ENCODE peak calls at places on chromosomes 13 and 19, in eight cellular contexts. One of them, this sample, is unnamed.

GRCh38 chr13:35744566-35745203 is 268.2 kb upstream of the MAB21L1 start:
- DNase-seq in esophagus muscularis mucosa: peak
- DNase-seq in fibroblast of the conjunctiva: no peak
- DNase-seq in C1 segment of cervical spinal cord: no peak
- DNase-seq in NCI-H1092: no peak
- DNase-seq in sigmoid colon: no peak
- DNase-seq in T-helper 1 cell: no peak
- DNase-seq in islet precursor cell: no peak
- DNase-seq in this sample: no peak

GRCh38 chr19:16764793-16765433 is 45.3 kb downstream of the NWD1 start:
- DNase-seq in C1 segment of cervical spinal cord: no peak
- DNase-seq in NCI-H1092: no peak
- DNase-seq in esophagus muscularis mucosa: no peak
- DNase-seq in sigmoid colon: no peak
- DNase-seq in fibroblast of the conjunctiva: no peak
- DNase-seq in islet precursor cell: no peak
- DNase-seq in T-helper 1 cell: no peak
- DNase-seq in this sample: no peak

GRCh38 chr13:100662470-100663211 is 12.0 kb downstream of the TMTC4 start:
- DNase-seq in T-helper 1 cell: no peak
- DNase-seq in NCI-H1092: no peak
- DNase-seq in sigmoid colon: no peak
- DNase-seq in fibroblast of the conjunctiva: no peak
- DNase-seq in islet precursor cell: no peak
- DNase-seq in C1 segment of cervical spinal cord: no peak
- DNase-seq in esophagus muscularis mucosa: no peak
- DNase-seq in this sample: no peak

GRCh38 chr13:23570099-23570926 is at the start of gene TNFRSF19:
- DNase-seq in C1 segment of cervical spinal cord: no peak
- DNase-seq in NCI-H1092: peak
- DNase-seq in esophagus muscularis mucosa: no peak
- DNase-seq in islet precursor cell: peak
- DNase-seq in sigmoid colon: no peak
- DNase-seq in T-helper 1 cell: no peak
- DNase-seq in fibroblast of the conjunctiva: no peak
- DNase-seq in this sample: peak

GRCh38 chr19:33499671-33500506 is 21.7 kb downstream of the PEPD start:
- DNase-seq in islet precursor cell: no peak
- DNase-seq in T-helper 1 cell: no peak
- DNase-seq in fibroblast of the conjunctiva: no peak
- DNase-seq in sigmoid colon: peak
- DNase-seq in NCI-H1092: no peak
- DNase-seq in C1 segment of cervical spinal cord: no peak
- DNase-seq in esophagus muscularis mucosa: no peak
- DNase-seq in this sample: no peak

GRCh38 chr13:107271226-107271625 is 703.3 kb upstream of the ARGLU1 start:
- DNase-seq in C1 segment of cervical spinal cord: no peak
- DNase-seq in fibroblast of the conjunctiva: no peak
- DNase-seq in esophagus muscularis mucosa: no peak
- DNase-seq in islet precursor cell: peak
- DNase-seq in sigmoid colon: no peak
- DNase-seq in T-helper 1 cell: no peak
- DNase-seq in NCI-H1092: peak
- DNase-seq in this sample: peak

GRCh38 chr13:76730220-76730619 is 156.0 kb downstream of the KCTD12 start:
- DNase-seq in fibroblast of the conjunctiva: no peak
- DNase-seq in T-helper 1 cell: no peak
- DNase-seq in NCI-H1092: no peak
- DNase-seq in C1 segment of cervical spinal cord: no peak
- DNase-seq in sigmoid colon: no peak
- DNase-seq in islet precursor cell: no peak
- DNase-seq in esophagus muscularis mucosa: no peak
- DNase-seq in this sample: no peak

GRCh38 chr13:110629735-110630134 is 14.4 kb downstream of the NAXD start:
- DNase-seq in esophagus muscularis mucosa: no peak
- DNase-seq in sigmoid colon: no peak
- DNase-seq in fibroblast of the conjunctiva: no peak
- DNase-seq in C1 segment of cervical spinal cord: no peak
- DNase-seq in islet precursor cell: no peak
- DNase-seq in T-helper 1 cell: no peak
- DNase-seq in NCI-H1092: no peak
- DNase-seq in this sample: no peak

GRCh38 chr19:6233827-6234511 is 45.8 kb downstream of the MLLT1 start:
- DNase-seq in C1 segment of cervical spinal cord: no peak
- DNase-seq in T-helper 1 cell: no peak
- DNase-seq in fibroblast of the conjunctiva: no peak
- DNase-seq in esophagus muscularis mucosa: no peak
- DNase-seq in NCI-H1092: no peak
- DNase-seq in sigmoid colon: no peak
- DNase-seq in islet precursor cell: no peak
- DNase-seq in this sample: no peak

GRCh38 chr13:71879129-71879535 is 12.1 kb upstream of the DACH1 start:
- DNase-seq in C1 segment of cervical spinal cord: no peak
- DNase-seq in islet precursor cell: peak
- DNase-seq in sigmoid colon: no peak
- DNase-seq in esophagus muscularis mucosa: no peak
- DNase-seq in fibroblast of the conjunctiva: peak
- DNase-seq in T-helper 1 cell: no peak
- DNase-seq in NCI-H1092: peak
- DNase-seq in this sample: no peak

GRCh38 chr19:2546128-2547032 is 70.5 kb downstream of the GADD45B start:
- DNase-seq in esophagus muscularis mucosa: peak
- DNase-seq in NCI-H1092: no peak
- DNase-seq in C1 segment of cervical spinal cord: peak
- DNase-seq in T-helper 1 cell: no peak
- DNase-seq in islet precursor cell: peak
- DNase-seq in sigmoid colon: peak
- DNase-seq in fibroblast of the conjunctiva: no peak
- DNase-seq in this sample: no peak

GRCh38 chr19:20278342-20278741 is 111.3 kb downstream of the ZNF486 start:
- DNase-seq in NCI-H1092: no peak
- DNase-seq in islet precursor cell: peak
- DNase-seq in esophagus muscularis mucosa: no peak
- DNase-seq in fibroblast of the conjunctiva: no peak
- DNase-seq in T-helper 1 cell: no peak
- DNase-seq in C1 segment of cervical spinal cord: peak
- DNase-seq in sigmoid colon: no peak
- DNase-seq in this sample: no peak

GRCh38 chr13:111278711-111279110 is 41.7 kb upstream of the TEX29 start:
- DNase-seq in C1 segment of cervical spinal cord: no peak
- DNase-seq in fibroblast of the conjunctiva: no peak
- DNase-seq in esophagus muscularis mucosa: peak
- DNase-seq in NCI-H1092: no peak
- DNase-seq in T-helper 1 cell: no peak
- DNase-seq in islet precursor cell: no peak
- DNase-seq in sigmoid colon: no peak
- DNase-seq in this sample: no peak

GRCh38 chr13:106534844-106535551 is 464 bp downstream of the EFNB2 start:
- DNase-seq in fibroblast of the conjunctiva: no peak
- DNase-seq in esophagus muscularis mucosa: no peak
- DNase-seq in islet precursor cell: no peak
- DNase-seq in C1 segment of cervical spinal cord: no peak
- DNase-seq in NCI-H1092: no peak
- DNase-seq in T-helper 1 cell: peak
- DNase-seq in sigmoid colon: peak
- DNase-seq in this sample: no peak

GRCh38 chr13:23928985-23929384 is 31.7 kb upstream of the C1QTNF9B start:
- DNase-seq in NCI-H1092: no peak
- DNase-seq in sigmoid colon: no peak
- DNase-seq in islet precursor cell: peak
- DNase-seq in C1 segment of cervical spinal cord: no peak
- DNase-seq in esophagus muscularis mucosa: no peak
- DNase-seq in T-helper 1 cell: no peak
- DNase-seq in fibroblast of the conjunctiva: peak
- DNase-seq in this sample: peak

GRCh38 chr19:8578642-8579265 is 1.5 kb upstream of the MYO1F start:
- DNase-seq in fibroblast of the conjunctiva: no peak
- DNase-seq in islet precursor cell: peak
- DNase-seq in C1 segment of cervical spinal cord: peak
- DNase-seq in sigmoid colon: peak
- DNase-seq in esophagus muscularis mucosa: peak
- DNase-seq in T-helper 1 cell: peak
- DNase-seq in NCI-H1092: no peak
- DNase-seq in this sample: peak

GRCh38 chr13:30976041-30976440 is 43.6 kb downstream of the TEX26 start:
- DNase-seq in fibroblast of the conjunctiva: no peak
- DNase-seq in C1 segment of cervical spinal cord: no peak
- DNase-seq in esophagus muscularis mucosa: no peak
- DNase-seq in sigmoid colon: no peak
- DNase-seq in NCI-H1092: no peak
- DNase-seq in T-helper 1 cell: no peak
- DNase-seq in islet precursor cell: no peak
- DNase-seq in this sample: no peak

GRCh38 chr19:55340784-55341147 is 1.1 kb downstream of the KMT5C start:
- DNase-seq in sigmoid colon: no peak
- DNase-seq in T-helper 1 cell: no peak
- DNase-seq in NCI-H1092: no peak
- DNase-seq in esophagus muscularis mucosa: no peak
- DNase-seq in C1 segment of cervical spinal cord: no peak
- DNase-seq in fibroblast of the conjunctiva: no peak
- DNase-seq in islet precursor cell: no peak
- DNase-seq in this sample: no peak

GRCh38 chr19:13153627-13154240 is 3.5 kb downstream of the IER2 start:
- DNase-seq in islet precursor cell: no peak
- DNase-seq in C1 segment of cervical spinal cord: no peak
- DNase-seq in esophagus muscularis mucosa: no peak
- DNase-seq in T-helper 1 cell: no peak
- DNase-seq in NCI-H1092: peak
- DNase-seq in sigmoid colon: peak
- DNase-seq in fibroblast of the conjunctiva: no peak
- DNase-seq in this sample: no peak

GRCh38 chr13:41900918-41901317 is 60.0 kb downstream of the VWA8 start:
- DNase-seq in C1 segment of cervical spinal cord: no peak
- DNase-seq in esophagus muscularis mucosa: no peak
- DNase-seq in NCI-H1092: no peak
- DNase-seq in islet precursor cell: no peak
- DNase-seq in T-helper 1 cell: no peak
- DNase-seq in sigmoid colon: no peak
- DNase-seq in fibroblast of the conjunctiva: no peak
- DNase-seq in this sample: no peak

GRCh38 chr13:20349564-20350379 is 117.7 kb upstream of the GJB6 start:
- DNase-seq in fibroblast of the conjunctiva: no peak
- DNase-seq in esophagus muscularis mucosa: no peak
- DNase-seq in islet precursor cell: no peak
- DNase-seq in NCI-H1092: no peak
- DNase-seq in sigmoid colon: no peak
- DNase-seq in C1 segment of cervical spinal cord: no peak
- DNase-seq in T-helper 1 cell: no peak
- DNase-seq in this sample: no peak

GRCh38 chr13:66528903-66529576 is 701.1 kb downstream of the PCDH9 start:
- DNase-seq in T-helper 1 cell: no peak
- DNase-seq in islet precursor cell: no peak
- DNase-seq in esophagus muscularis mucosa: no peak
- DNase-seq in sigmoid colon: no peak
- DNase-seq in NCI-H1092: no peak
- DNase-seq in fibroblast of the conjunctiva: no peak
- DNase-seq in C1 segment of cervical spinal cord: no peak
- DNase-seq in this sample: no peak

GRCh38 chr19:38004100-38004504 is 97.1 kb downstream of the SIPA1L3 start:
- DNase-seq in fibroblast of the conjunctiva: peak
- DNase-seq in C1 segment of cervical spinal cord: no peak
- DNase-seq in sigmoid colon: no peak
- DNase-seq in islet precursor cell: peak
- DNase-seq in NCI-H1092: no peak
- DNase-seq in esophagus muscularis mucosa: no peak
- DNase-seq in T-helper 1 cell: no peak
- DNase-seq in this sample: no peak

GRCh38 chr13:47426126-47426849 is 529.4 kb upstream of the HTR2A start:
- DNase-seq in islet precursor cell: no peak
- DNase-seq in esophagus muscularis mucosa: no peak
- DNase-seq in fibroblast of the conjunctiva: peak
- DNase-seq in T-helper 1 cell: no peak
- DNase-seq in C1 segment of cervical spinal cord: peak
- DNase-seq in sigmoid colon: peak
- DNase-seq in NCI-H1092: no peak
- DNase-seq in this sample: peak

GRCh38 chr19:13103961-13104847 is 1.5 kb upstream of the LYL1 start:
- DNase-seq in fibroblast of the conjunctiva: no peak
- DNase-seq in sigmoid colon: peak
- DNase-seq in C1 segment of cervical spinal cord: peak
- DNase-seq in NCI-H1092: no peak
- DNase-seq in esophagus muscularis mucosa: no peak
- DNase-seq in islet precursor cell: no peak
- DNase-seq in T-helper 1 cell: peak
- DNase-seq in this sample: no peak

This sample was measured in astrocyte of the cerebellum.